ENCODE peak calls at places on chromosome 10, in six cellular contexts. F, Q, K, B, N and A are unnamed samples.

GRCh38 chr10:86365346-86366032 is 1.1 kb downstream of the GRID1 start:
- DNase-seq in F (no peak), Q (no peak), K (no peak), B (no peak), N (no peak), A (no peak)

GRCh38 chr10:78774999-78775711 is 293.6 kb upstream of the ZMIZ1 start:
- DNase-seq in F (no peak), Q (no peak), K (peak; percentile 88), B (no peak), N (no peak), A (no peak)

GRCh38 chr10:100009793-100010676 is at the start of gene DNMBP:
- DNase-seq in F (peak; percentile 57), Q (no peak), K (peak; percentile 91), B (peak; percentile 85), N (peak; percentile 78), A (peak; percentile 94)

GRCh38 chr10:30365278-30365677 is 16.2 kb upstream of the MTPAP start:
- DNase-seq in F (no peak), Q (no peak), K (no peak), B (no peak), N (no peak), A (no peak)

GRCh38 chr10:121615401-121615800 is 17.2 kb upstream of the FGFR2 start:
- DNase-seq in F (no peak), Q (no peak), K (no peak), B (no peak), N (no peak), A (no peak)

GRCh38 chr10:77592946-77593636 is 44.5 kb downstream of the KCNMA1 start:
- DNase-seq in F (no peak), Q (no peak), K (no peak), B (no peak), N (no peak), A (no peak)

GRCh38 chr10:101767966-101768790 is 7.7 kb downstream of the FGF8 start:
- DNase-seq in F (no peak), Q (no peak), K (no peak), B (no peak), N (no peak), A (no peak)

GRCh38 chr10:15237351-15237750 is 68.9 kb upstream of the NMT2 start:
- DNase-seq in F (no peak), Q (no peak), K (no peak), B (no peak), N (no peak), A (no peak)

GRCh38 chr10:96789571-96790108 is 42.5 kb upstream of the LCOR start:
- DNase-seq in F (no peak), Q (no peak), K (no peak), B (peak; percentile 57), N (peak; percentile 64), A (peak; percentile 74)

GRCh38 chr10:87771871-87772500 is 46.0 kb downstream of the ATAD1 start:
- DNase-seq in F (no peak), Q (no peak), K (no peak), B (no peak), N (no peak), A (peak; percentile 13)

GRCh38 chr10:100168313-100168643 is 17.6 kb downstream of the ERLIN1 start:
- DNase-seq in F (no peak), Q (no peak), K (no peak), B (no peak), N (no peak), A (no peak)

GRCh38 chr10:72875250-72876055 is 18.1 kb upstream of the OIT3 start:
- DNase-seq in F (no peak), Q (no peak), K (no peak), B (no peak), N (no peak), A (peak; percentile 19)